ENCODE peak calls at places on chromosome 14, in five cellular contexts. D is colonic mucosa, L is PC-3, P is mesenchymal stem cell, E is mammary epithelial cell. B is an unnamed sample.
A peak's percentile ranks its signal among the peaks of the same experiment; 100 is the strongest.

GRCh38 chr14:36511981-36512584 is 7.9 kb downstream of the NKX2-1 start:
- DNase-seq in L (no peak), D (no peak), P (no peak), E (no peak), B (no peak)

GRCh38 chr14:55816225-55816624 is 236.2 kb downstream of the KTN1 start:
- DNase-seq in D (no peak), E (no peak), L (no peak), P (no peak), B (no peak)

GRCh38 chr14:50955373-50956043 is 11.2 kb upstream of the PYGL start:
- DNase-seq in L (peak; percentile 96), P (peak; percentile 96), D (peak; percentile 65), E (peak; percentile 98), B (no peak)

GRCh38 chr14:23006544-23007419 is 3.2 kb downstream of the C14orf93 start:
- DNase-seq in E (peak; percentile 97), P (peak; percentile 98), D (peak; percentile 97), L (peak; percentile 98), B (peak; percentile 98)

GRCh38 chr14:103380719-103381377 is 4.4 kb upstream of the MARK3 start:
- DNase-seq in D (no peak), L (no peak), P (no peak), E (no peak), B (no peak)

GRCh38 chr14:94123868-94124267 is 5.5 kb downstream of the IFI27L2 start:
- DNase-seq in P (no peak), E (no peak), D (peak; percentile 3), L (no peak), B (no peak)

GRCh38 chr14:65016461-65016860 is 29.8 kb downstream of the FNTB start:
- DNase-seq in L (no peak), P (no peak), E (no peak), D (no peak), B (no peak)

GRCh38 chr14:106417224-106418049 is 891.1 kb downstream of the TMEM121 start:
- DNase-seq in E (no peak), L (no peak), D (peak; percentile 56), P (no peak), B (peak; percentile 54)

GRCh38 chr14:55053500-55053899 is 2.1 kb downstream of the MAPK1IP1L start:
- DNase-seq in P (no peak), E (no peak), D (no peak), L (no peak), B (no peak)

GRCh38 chr14:90903101-90903500 is 86.9 kb upstream of the TTC7B start:
- DNase-seq in D (peak; percentile 74), E (peak; percentile 38), P (peak; percentile 65), L (peak; percentile 75), B (peak; percentile 49)

GRCh38 chr14:79091381-79091963 is 921.3 kb downstream of the NRXN3 start:
- DNase-seq in D (no peak), P (no peak), E (no peak), L (no peak), B (peak; percentile 51)

GRCh38 chr14:52783211-52783610 is 8.2 kb downstream of the GNPNAT1 start:
- DNase-seq in E (no peak), D (no peak), L (no peak), P (no peak), B (no peak)

GRCh38 chr14:87483651-87484260 is 509.2 kb downstream of the GALC start:
- DNase-seq in D (no peak), L (peak; percentile 51), E (peak; percentile 76), P (peak; percentile 54), B (peak; percentile 20)

GRCh38 chr14:23364164-23364571 is 804 bp downstream of the EFS start:
- DNase-seq in E (no peak), P (peak; percentile 60), L (no peak), D (no peak), B (no peak)

GRCh38 chr14:100664841-100665425 is 61.8 kb upstream of the DLK1 start:
- DNase-seq in E (no peak), D (peak; percentile 47), L (no peak), P (no peak), B (peak; percentile 60)

GRCh38 chr14:40096968-40097367 is 664.7 kb upstream of the FBXO33 start:
- DNase-seq in D (no peak), L (no peak), E (no peak), P (no peak), B (no peak)

GRCh38 chr14:100723135-100723883 is 3.4 kb upstream of the DLK1 start:
- DNase-seq in D (no peak), L (no peak), E (no peak), P (no peak), B (no peak)

GRCh38 chr14:93993382-93993781 is 3.7 kb upstream of the CCDC197 start:
- DNase-seq in D (no peak), P (no peak), E (no peak), L (no peak), B (no peak)

GRCh38 chr14:65377576-65377975 is 35.0 kb upstream of the FUT8 start:
- DNase-seq in P (peak; percentile 33), E (no peak), D (no peak), L (no peak), B (no peak)

GRCh38 chr14:92686763-92687427 is 61.5 kb downstream of the LGMN start:
- DNase-seq in L (peak; percentile 74), P (peak; percentile 77), D (peak; percentile 84), E (peak; percentile 51), B (peak; percentile 85)

GRCh38 chr14:63632932-63633514 is 8.6 kb downstream of the WDR89 start:
- DNase-seq in D (no peak), E (no peak), P (peak; percentile 44), L (peak; percentile 71), B (no peak)

GRCh38 chr14:63770187-63770807 is 42.4 kb upstream of the SGPP1 start:
- DNase-seq in D (peak; percentile 55), L (peak; percentile 79), P (peak; percentile 61), E (peak; percentile 40), B (peak; percentile 58)

GRCh38 chr14:98798099-98798498 is 473.9 kb downstream of the BCL11B start:
- DNase-seq in L (no peak), D (no peak), E (no peak), P (no peak), B (peak; percentile 34)

GRCh38 chr14:83255015-83255726 is 1721.5 kb upstream of the SEL1L start:
- DNase-seq in E (no peak), P (peak; percentile 77), L (no peak), D (no peak), B (no peak)

GRCh38 chr14:86884498-86884897 is 1108.5 kb downstream of the GALC start:
- DNase-seq in P (no peak), D (no peak), E (no peak), L (no peak), B (no peak)

GRCh38 chr14:22553445-22553844 is 35.6 kb downstream of the DAD1 start:
- DNase-seq in E (no peak), L (no peak), D (no peak), P (no peak), B (no peak)

GRCh38 chr14:65211341-65211987 is 109.1 kb upstream of the MAX start:
- DNase-seq in E (peak; percentile 78), D (no peak), L (peak; percentile 85), P (peak; percentile 83), B (no peak)

GRCh38 chr14:90857866-90858265 is 41.6 kb upstream of the TTC7B start:
- DNase-seq in D (no peak), P (no peak), L (no peak), E (no peak), B (no peak)

GRCh38 chr14:71659165-71659564 is 273.1 kb upstream of the RGS6 start:
- DNase-seq in P (peak; percentile 29), L (peak; percentile 62), D (no peak), E (peak; percentile 24), B (no peak)

GRCh38 chr14:71665157-71665556 is 267.1 kb upstream of the RGS6 start:
- DNase-seq in L (peak; percentile 66), D (no peak), P (peak; percentile 83), E (peak; percentile 50), B (no peak)

GRCh38 chr14:71661441-71661840 is 270.8 kb upstream of the RGS6 start:
- DNase-seq in D (no peak), L (no peak), P (no peak), E (no peak), B (no peak)

GRCh38 chr14:71665781-71666180 is 266.4 kb upstream of the RGS6 start:
- DNase-seq in P (no peak), E (no peak), L (no peak), D (no peak), B (no peak)

DNA sequence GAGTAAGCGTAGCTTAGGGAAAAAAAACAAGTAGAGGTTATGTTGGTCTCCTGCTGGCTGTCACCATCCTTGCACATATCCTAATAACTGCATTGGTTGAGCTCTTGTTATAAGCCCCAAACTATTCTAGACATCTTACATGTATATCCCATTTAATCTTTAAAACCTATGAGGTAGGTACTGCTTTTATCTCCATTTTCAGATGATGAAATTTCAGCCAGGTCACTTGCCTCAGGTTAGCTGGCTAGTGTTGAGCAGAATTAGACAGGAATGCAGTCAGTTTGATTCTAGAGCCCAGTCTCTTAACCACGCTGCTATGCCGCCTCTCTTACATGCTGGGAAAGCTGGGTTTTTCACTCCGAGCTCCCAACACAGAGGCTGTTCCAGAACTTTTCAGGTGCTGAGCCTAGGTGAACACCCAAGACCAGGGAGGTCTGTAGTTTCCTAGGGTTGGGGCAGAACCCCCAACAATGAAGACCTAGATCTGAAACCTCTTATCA is 269.9 kb upstream of the RGS6 start:
- DNase-seq in P (no peak), L (no peak), D (no peak), E (no peak), B (no peak)
- H3K4me1 ChIP-seq in P (peaks cover 3% of the 10 kb centered on the region), L (peaks cover 32% of the 10 kb centered on the region), D (no peaks in the 10 kb centered on the region), E (peaks cover 17% of the 10 kb centered on the region), B (peaks cover 12% of the 10 kb centered on the region)

DNA sequence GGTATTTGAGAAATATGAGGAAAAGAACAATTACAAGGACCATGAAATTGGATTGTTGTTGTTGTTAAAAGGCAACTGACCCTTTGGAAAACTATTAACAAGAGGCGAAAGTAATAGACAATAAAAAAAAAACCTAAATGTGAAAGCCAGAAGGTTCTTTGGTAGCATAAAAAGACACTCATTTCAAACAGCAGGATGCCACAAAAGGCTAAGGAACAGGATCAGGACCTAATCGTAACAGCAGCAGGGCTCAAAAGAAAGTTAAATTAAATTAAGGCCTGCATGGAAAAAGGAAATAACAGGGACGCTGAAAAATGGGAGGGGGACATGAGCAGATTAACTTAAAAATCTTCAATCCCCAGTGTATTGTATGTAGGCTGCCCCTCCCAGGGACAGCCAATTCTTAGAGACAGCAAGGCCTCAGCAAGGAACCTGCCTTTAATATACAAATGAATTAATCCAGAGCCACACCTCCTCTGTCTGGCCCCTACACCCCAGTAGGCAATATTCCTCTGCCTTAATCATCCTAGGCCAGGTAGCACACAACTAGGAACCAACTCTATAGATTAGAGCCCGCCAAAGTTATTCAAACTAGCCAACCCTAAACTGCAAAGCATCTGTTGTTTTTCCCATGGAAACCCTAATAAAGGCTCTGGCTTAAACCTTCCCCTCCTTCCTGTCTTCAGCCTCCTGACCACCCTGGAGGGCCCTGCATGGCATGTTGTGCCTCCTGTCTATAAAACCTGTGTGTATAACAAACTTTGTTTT is 28.4 kb upstream of the AP4S1 start:
- DNase-seq in E (no peak), D (no peak), P (no peak), L (no peak), B (no peak)
- H3K27ac ChIP-seq in E (no peak overlapping the region), D (no peak overlapping the region), P (no peak overlapping the region), L (no peak overlapping the region), B (no peak overlapping the region)

GRCh38 chr14:59333668-59334067 is 131.5 kb downstream of the GPR135 start:
- DNase-seq in P (peak; percentile 98), D (no peak), E (peak; percentile 80), L (no peak), B (no peak)
- H3K4me1 ChIP-seq in P (peaks cover 1% of the 10 kb centered on the region), D (no peaks in the 10 kb centered on the region), E (peaks cover 24% of the 10 kb centered on the region), L (peaks cover 11% of the 10 kb centered on the region), B (peaks cover 12% of the 10 kb centered on the region)

GRCh38 chr14:61470954-61471279 is 149.5 kb downstream of the PRKCH start:
- DNase-seq in D (peak; percentile 12), P (no peak), L (no peak), E (no peak), B (no peak)
- H3K27ac ChIP-seq in D (peak overlapping the region; percentile 38), P (peak overlapping the region; percentile 88), L (peak overlapping the region; percentile 93), E (peak overlapping the region; percentile 1), B (no peak overlapping the region)

B was measured in body of pancreas.